ENCODE peak calls at places on chromosomes 6 and 20, in ten cellular contexts. W is heart right ventricle; V is endothelial cell of umbilical vein; M is IMR-90; T is fibroblast of lung; A is colonic mucosa; Z is heart left ventricle; Q is CD4-positive, alpha-beta T cell; O is AG04450; B is tibial nerve. N is an unnamed sample.

GRCh38 chr20:58174708-58175287 is 53.7 kb downstream of the ANKRD60 start:
- DNase-seq in W (peak), V (no peak), M (no peak), T (no peak), A (peak), Z (peak), Q (no peak), O (no peak), B (peak), N (no peak)

GRCh38 chr20:64212750-64213149 is 42.8 kb upstream of the PCMTD2 start:
- DNase-seq in W (peak), V (no peak), M (peak), T (peak), A (no peak), Z (peak), Q (no peak), O (no peak), B (peak), N (no peak)

GRCh38 chr6:110529907-110530306 is 53.5 kb upstream of the SLC22A16 start:
- DNase-seq in W (no peak), V (no peak), M (peak), T (peak), A (no peak), Z (no peak), Q (no peak), O (no peak), B (no peak), N (no peak)

GRCh38 chr6:24858154-24858801 is 59.6 kb upstream of the ARMH2 start:
- DNase-seq in W (no peak), V (peak), M (no peak), T (no peak), A (no peak), Z (no peak), Q (peak), O (no peak), B (no peak), N (peak)

GRCh38 chr20:61569836-61570235 is 317.8 kb downstream of the CDH4 start:
- DNase-seq in W (no peak), V (no peak), M (no peak), T (no peak), A (no peak), Z (no peak), Q (no peak), O (no peak), B (no peak), N (no peak)

GRCh38 chr20:63739129-63740069 is at the start of gene SLC2A4RG:
- DNase-seq in W (peak), V (peak), M (peak), T (peak), A (peak), Z (peak), Q (peak), O (no peak), B (peak), N (peak)

GRCh38 chr6:87308970-87309369 is 13.4 kb upstream of the SMIM8 start:
- DNase-seq in W (no peak), V (no peak), M (peak), T (no peak), A (no peak), Z (no peak), Q (no peak), O (no peak), B (no peak), N (no peak)

GRCh38 chr6:128599036-128599435 is 78.6 kb upstream of the PTPRK start:
- DNase-seq in W (no peak), V (no peak), M (no peak), T (peak), A (no peak), Z (no peak), Q (no peak), O (no peak), B (no peak), N (no peak)

GRCh38 chr6:3876866-3877265 is 27.7 kb downstream of the FAM50B start:
- DNase-seq in W (no peak), V (peak), M (peak), T (no peak), A (no peak), Z (no peak), Q (no peak), O (no peak), B (no peak), N (no peak)

GRCh38 chr6:157226026-157226639 is 97.2 kb downstream of the TMEM242 start:
- DNase-seq in W (no peak), V (peak), M (peak), T (peak), A (no peak), Z (no peak), Q (no peak), O (no peak), B (peak), N (no peak)

GRCh38 chr20:38115205-38115604 is 49.9 kb downstream of the TGM2 start:
- DNase-seq in W (no peak), V (no peak), M (no peak), T (no peak), A (no peak), Z (no peak), Q (no peak), O (no peak), B (no peak), N (no peak)

GRCh38 chr6:26521485-26522391 is 16.4 kb upstream of the HMGN4 start:
- DNase-seq in W (peak), V (peak), M (peak), T (peak), A (peak), Z (peak), Q (peak), O (no peak), B (peak), N (peak)

GRCh38 chr6:116996842-116997241 is 119.8 kb downstream of the RFX6 start:
- DNase-seq in W (no peak), V (no peak), M (no peak), T (no peak), A (no peak), Z (no peak), Q (no peak), O (no peak), B (no peak), N (no peak)

GRCh38 chr6:36268478-36269248 is 1.2 kb upstream of the PNPLA1 start:
- DNase-seq in W (no peak), V (no peak), M (peak), T (peak), A (no peak), Z (no peak), Q (no peak), O (no peak), B (no peak), N (no peak)

GRCh38 chr6:107655245-107655644 is 165.3 kb downstream of the SOBP start:
- DNase-seq in W (no peak), V (peak), M (no peak), T (no peak), A (no peak), Z (no peak), Q (no peak), O (no peak), B (no peak), N (no peak)

GRCh38 chr6:107657373-107657754 is 166.7 kb downstream of the SCML4 start:
- DNase-seq in W (no peak), V (no peak), M (no peak), T (peak), A (no peak), Z (no peak), Q (no peak), O (no peak), B (no peak), N (no peak)

GRCh38 chr6:107657755-107658461 is 166.2 kb downstream of the SCML4 start:
- DNase-seq in W (peak), V (peak), M (peak), T (peak), A (peak), Z (peak), Q (peak), O (peak), B (peak), N (no peak)

GRCh38 chr6:107656381-107656780 is 166.5 kb downstream of the SOBP start:
- DNase-seq in W (no peak), V (no peak), M (peak), T (peak), A (no peak), Z (no peak), Q (no peak), O (no peak), B (no peak), N (no peak)

DNA sequence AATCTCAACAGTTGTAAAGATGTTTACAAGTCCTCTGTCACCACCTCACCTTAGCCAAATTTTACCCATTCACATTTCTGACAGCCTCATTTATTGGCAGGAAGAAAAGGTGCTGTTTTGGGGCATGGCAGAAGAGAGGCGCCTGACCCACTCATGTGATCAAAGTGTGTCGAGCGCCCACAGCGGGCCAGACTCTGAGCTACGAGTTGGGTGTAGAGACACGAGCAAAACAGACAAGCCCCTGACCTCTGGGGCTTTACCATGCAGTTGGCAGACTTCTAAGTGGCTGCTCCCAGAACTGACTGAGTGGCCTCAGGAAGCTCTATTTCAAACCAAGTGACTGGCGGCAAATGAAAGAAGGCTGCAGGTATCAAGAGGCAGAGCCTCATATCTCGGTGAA is 167.0 kb downstream of the SOBP start:
- DNase-seq in W (no peak), V (no peak), M (no peak), T (no peak), A (no peak), Z (no peak), Q (no peak), O (no peak), B (no peak), N (no peak)
- TF ChIP-seq CTCF in W (no peak), V (no peak), M (no peak), T (no peak), A (no peak), Z (no peak), Q (no peak), O (no peak), B (no peak), N (no peak)

GRCh38 chr6:150203871-150204545 is 61.2 kb downstream of the PPP1R14C start:
- DNase-seq in W (no peak), V (no peak), M (no peak), T (no peak), A (no peak), Z (no peak), Q (no peak), O (no peak), B (no peak), N (no peak)

GRCh38 chr6:150203378-150203777 is 60.5 kb downstream of the PPP1R14C start:
- DNase-seq in W (no peak), V (no peak), M (no peak), T (no peak), A (no peak), Z (no peak), Q (no peak), O (no peak), B (no peak), N (no peak)

GRCh38 chr6:150201791-150202329 is 59.0 kb downstream of the PPP1R14C start:
- DNase-seq in W (no peak), V (no peak), M (no peak), T (no peak), A (peak), Z (no peak), Q (no peak), O (no peak), B (no peak), N (no peak)

GRCh38 chr6:150202404-150202803 is 59.6 kb downstream of the PPP1R14C start:
- DNase-seq in W (no peak), V (no peak), M (no peak), T (peak), A (peak), Z (peak), Q (no peak), O (no peak), B (no peak), N (peak)

DNA sequence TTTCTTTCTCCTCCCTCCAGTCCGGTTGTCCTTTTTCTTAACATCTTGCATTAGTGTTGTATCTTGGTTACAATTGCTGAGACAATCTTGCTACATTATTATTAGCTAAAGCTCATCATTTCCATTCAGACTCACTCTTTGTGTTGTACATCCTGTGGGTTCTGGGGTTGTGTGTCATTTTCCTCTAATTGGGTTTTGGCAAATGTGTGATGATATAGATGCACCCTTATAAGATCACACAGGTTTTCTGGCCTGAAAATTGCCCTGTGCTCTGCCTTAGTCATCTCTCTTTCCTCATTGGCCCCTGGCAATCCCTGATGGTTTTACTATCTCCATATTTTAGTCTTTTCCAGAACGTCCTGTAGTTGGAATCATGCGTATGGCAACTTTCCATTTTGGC is 60.1 kb downstream of the PPP1R14C start:
- DNase-seq in W (no peak), V (no peak), M (no peak), T (peak), A (no peak), Z (no peak), Q (no peak), O (no peak), B (no peak), N (no peak)
- H3K27ac ChIP-seq in W (no peak), V (no peak), M (no peak), T (no peak), A (peak), Z (no peak), Q (no peak), O (no peak), B (no peak), N (peak)

DNA sequence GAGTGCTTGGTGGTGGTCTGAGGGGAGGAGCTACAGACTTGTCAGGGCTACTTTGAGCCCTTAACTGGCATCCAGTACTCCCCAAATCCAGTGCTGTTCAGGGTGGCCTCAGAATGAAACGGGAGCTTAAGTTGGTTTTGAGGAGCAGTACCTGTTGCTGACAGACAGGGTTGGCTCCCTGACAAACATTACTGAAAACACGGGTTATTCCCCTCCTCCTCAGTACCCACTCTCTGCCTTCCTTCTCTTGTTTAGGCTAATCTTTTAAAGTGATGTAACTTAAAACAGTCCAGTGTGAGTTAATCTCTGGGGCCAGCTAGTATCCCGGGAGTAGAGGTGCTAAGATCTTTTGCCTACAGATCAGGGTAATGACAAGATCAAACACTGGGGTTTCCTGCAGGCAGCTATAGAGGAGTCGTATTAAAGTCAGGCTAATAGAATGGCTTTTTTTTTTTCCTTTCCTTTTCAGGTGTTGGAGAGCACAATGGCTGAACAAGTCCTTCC is 3.7 kb downstream of the TNFAIP3 start:
- DNase-seq in W (no peak), V (no peak), M (peak), T (no peak), A (no peak), Z (no peak), Q (no peak), O (no peak), B (no peak), N (peak)
- TF ChIP-seq CTCF in W (no peak), V (no peak), M (no peak), T (no peak), A (no peak), Z (no peak), Q (no peak), O (peak), B (peak), N (no peak)

GRCh38 chr6:56758120-56758519 is 115.4 kb upstream of the DST start:
- DNase-seq in W (no peak), V (no peak), M (no peak), T (peak), A (no peak), Z (no peak), Q (no peak), O (no peak), B (no peak), N (no peak)
- H3K27ac ChIP-seq in W (no peak), V (no peak), M (no peak), T (no peak), A (no peak), Z (no peak), Q (no peak), O (no peak), B (peak), N (no peak)

GRCh38 chr6:123526128-123526527 is 110.6 kb downstream of the TRDN start:
- DNase-seq in W (no peak), V (no peak), M (no peak), T (no peak), A (no peak), Z (no peak), Q (no peak), O (no peak), B (no peak), N (no peak)
- TF ChIP-seq CTCF in W (no peak), V (no peak), M (no peak), T (no peak), A (no peak), Z (no peak), Q (no peak), O (no peak), B (no peak), N (no peak)

GRCh38 chr6:149359439-149359838 is 40.6 kb upstream of the SUMO4 start:
- DNase-seq in W (no peak), V (no peak), M (no peak), T (no peak), A (no peak), Z (no peak), Q (no peak), O (no peak), B (no peak), N (no peak)

GRCh38 chr6:149354009-149354408 is 36.5 kb downstream of the TAB2 start:
- DNase-seq in W (no peak), V (no peak), M (no peak), T (no peak), A (no peak), Z (no peak), Q (no peak), O (no peak), B (no peak), N (no peak)

GRCh38 chr6:149360536-149360935 is 39.5 kb upstream of the SUMO4 start:
- DNase-seq in W (no peak), V (no peak), M (no peak), T (no peak), A (no peak), Z (no peak), Q (no peak), O (no peak), B (no peak), N (no peak)

GRCh38 chr6:149356081-149356750 is 38.7 kb downstream of the TAB2 start:
- DNase-seq in W (no peak), V (no peak), M (no peak), T (no peak), A (no peak), Z (no peak), Q (no peak), O (no peak), B (no peak), N (no peak)

GRCh38 chr6:149357726-149358538 is 40.4 kb downstream of the TAB2 start:
- DNase-seq in W (no peak), V (no peak), M (peak), T (no peak), A (no peak), Z (no peak), Q (no peak), O (no peak), B (no peak), N (no peak)
- H3K27ac ChIP-seq in W (no peak), V (no peak), M (no peak), T (no peak), A (no peak), Z (no peak), Q (no peak), O (no peak), B (no peak), N (peak)

N was measured in RWPE1.